ENCODE peak calls at places on chromosome 2, in ten cellular contexts. T is HepG2, N is OCI-LY7, A is lower lobe of right lung, S is NB4, E is pancreas, L is epithelial cell of esophagus, G is neural progenitor cell, W is small intestine, Z is Peyer's patch. H is an unnamed sample.

GRCh38 chr2:130380096-130380934 is 24.5 kb downstream of the PTPN18 start:
- DNase-seq in T (no peak), E (no peak), G (no peak), N (peak), S (peak), L (no peak), W (no peak), Z (no peak), A (no peak), H (no peak)

GRCh38 chr2:73018188-73018825 is 53.2 kb downstream of the SFXN5 start:
- DNase-seq in G (no peak), Z (no peak), E (no peak), W (no peak), A (no peak), S (no peak), L (no peak), N (no peak), T (no peak), H (no peak)

GRCh38 chr2:3745901-3746300 is 42.5 kb downstream of the DCDC2C start:
- DNase-seq in T (no peak), A (no peak), S (no peak), E (no peak), W (no peak), G (no peak), L (no peak), Z (no peak), N (no peak), H (no peak)

GRCh38 chr2:9710311-9710710 is 79.5 kb upstream of the YWHAQ start:
- DNase-seq in W (no peak), G (no peak), A (no peak), E (no peak), N (no peak), T (no peak), Z (peak), L (peak), S (no peak), H (no peak)

GRCh38 chr2:118386636-118387302 is 298.5 kb downstream of the INSIG2 start:
- DNase-seq in S (no peak), G (no peak), Z (no peak), E (no peak), N (no peak), L (peak), T (no peak), A (no peak), W (no peak), H (peak)

GRCh38 chr2:152335016-152335850 is at the start of gene FMNL2:
- DNase-seq in G (peak), A (peak), Z (peak), L (peak), E (peak), W (peak), T (peak), N (peak), S (peak), H (peak)

GRCh38 chr2:165969227-165969626 is 15.7 kb upstream of the TTC21B start:
- DNase-seq in T (no peak), G (no peak), Z (no peak), L (no peak), S (no peak), E (no peak), W (no peak), N (no peak), A (no peak), H (no peak)

GRCh38 chr2:210188190-210188589 is 17.0 kb upstream of the KANSL1L start:
- DNase-seq in W (no peak), A (no peak), Z (no peak), L (no peak), N (no peak), E (no peak), T (no peak), G (no peak), S (no peak), H (no peak)

GRCh38 chr2:188596054-188596453 is 304.4 kb downstream of the GULP1 start:
- DNase-seq in T (no peak), S (no peak), G (no peak), L (no peak), N (no peak), A (no peak), W (no peak), Z (no peak), E (no peak), H (no peak)

GRCh38 chr2:74876081-74876886 is 42.4 kb downstream of the HK2 start:
- DNase-seq in A (no peak), L (peak), W (peak), Z (no peak), G (peak), N (peak), T (peak), S (peak), E (no peak), H (no peak)

GRCh38 chr2:166700079-166700478 is 188.2 kb upstream of the XIRP2 start:
- DNase-seq in T (no peak), N (no peak), S (no peak), W (no peak), A (no peak), G (no peak), E (no peak), Z (no peak), L (no peak), H (no peak)

GRCh38 chr2:211407076-211407475 is 850.7 kb downstream of the CPS1 start:
- DNase-seq in E (no peak), T (no peak), G (no peak), A (no peak), N (no peak), S (no peak), Z (no peak), L (peak), W (no peak), H (no peak)

GRCh38 chr2:20634430-20635095 is 16.3 kb downstream of the HS1BP3 start:
- DNase-seq in E (no peak), T (no peak), W (no peak), L (peak), N (no peak), S (no peak), G (no peak), Z (no peak), A (peak), H (no peak)

GRCh38 chr2:17539993-17540812 is at the start of gene VSNL1:
- DNase-seq in L (peak), W (no peak), G (peak), S (no peak), A (peak), N (no peak), T (peak), E (peak), Z (peak), H (peak)

GRCh38 chr2:230865766-230866703 is 1.3 kb downstream of the ITM2C start:
- DNase-seq in S (peak), E (no peak), Z (peak), G (peak), N (no peak), W (peak), L (no peak), T (no peak), A (no peak), H (no peak)

GRCh38 chr2:73594241-73594640 is 48.0 kb downstream of the NAT8 start:
- DNase-seq in E (no peak), N (no peak), T (no peak), G (no peak), S (no peak), Z (no peak), A (no peak), L (no peak), W (no peak), H (no peak)

GRCh38 chr2:152624805-152625204 is 92.5 kb downstream of the PRPF40A start:
- DNase-seq in A (no peak), S (no peak), L (no peak), G (no peak), E (no peak), N (no peak), W (no peak), T (no peak), Z (no peak), H (no peak)

GRCh38 chr2:239267411-239267941 is 133.3 kb downstream of the HDAC4 start:
- DNase-seq in W (peak), A (peak), L (peak), E (peak), T (no peak), S (peak), Z (peak), N (peak), G (peak), H (peak)

GRCh38 chr2:8661736-8662135 is 20.1 kb upstream of the ID2 start:
- DNase-seq in S (no peak), N (no peak), A (no peak), E (no peak), T (no peak), G (no peak), Z (no peak), W (no peak), L (no peak), H (no peak)

GRCh38 chr2:197158138-197158537 is 152.4 kb downstream of the ANKRD44 start:
- DNase-seq in L (no peak), G (no peak), N (no peak), S (no peak), A (no peak), T (no peak), E (no peak), W (no peak), Z (no peak), H (no peak)

GRCh38 chr2:218272531-218273212 is 2.4 kb downstream of the PNKD start:
- DNase-seq in T (peak), S (peak), A (peak), W (peak), L (peak), E (peak), N (peak), Z (peak), G (peak), H (peak)

GRCh38 chr2:2057125-2057721 is 273.9 kb downstream of the MYT1L start:
- DNase-seq in Z (peak), E (no peak), T (no peak), W (peak), L (peak), G (no peak), S (peak), N (peak), A (peak), H (no peak)

GRCh38 chr2:45643095-45643494 is 8.4 kb upstream of the PRKCE start:
- DNase-seq in Z (no peak), E (no peak), L (no peak), G (peak), W (no peak), S (no peak), A (no peak), N (no peak), T (no peak), H (no peak)

GRCh38 chr2:46305177-46305576 is 8.0 kb downstream of the EPAS1 start:
- DNase-seq in Z (no peak), E (no peak), L (no peak), G (no peak), W (no peak), A (no peak), N (no peak), T (no peak), S (no peak), H (no peak)

GRCh38 chr2:37919631-37920032 is 5.5 kb upstream of the RMDN2 start:
- DNase-seq in S (no peak), Z (no peak), E (no peak), N (no peak), G (no peak), T (peak), W (peak), L (no peak), A (no peak), H (no peak)

GRCh38 chr2:240798327-240798905 is 21.6 kb downstream of the KIF1A start:
- DNase-seq in E (peak), S (no peak), W (no peak), A (no peak), T (no peak), Z (no peak), N (no peak), G (no peak), L (no peak), H (no peak)

GRCh38 chr2:165536861-165537499 is 67.5 kb downstream of the CSRNP3 start:
- DNase-seq in G (no peak), N (no peak), Z (no peak), W (no peak), L (no peak), E (no peak), S (no peak), A (no peak), T (no peak), H (no peak)

GRCh38 chr2:142217804-142218203 is 87.0 kb upstream of the LRP1B start:
- DNase-seq in W (no peak), G (no peak), E (no peak), Z (no peak), L (peak), A (no peak), N (no peak), T (no peak), S (no peak), H (no peak)

GRCh38 chr2:102229141-102229764 is 42.4 kb downstream of the IL1RL2 start:
- DNase-seq in N (no peak), Z (no peak), L (peak), W (no peak), A (no peak), E (no peak), S (no peak), G (no peak), T (no peak), H (no peak)

GRCh38 chr2:189092936-189093335 is 86.6 kb downstream of the COL5A2 start:
- DNase-seq in T (no peak), W (no peak), A (no peak), E (no peak), S (no peak), L (no peak), Z (no peak), N (no peak), G (no peak), H (no peak)

GRCh38 chr2:86280191-86280667 is 57.2 kb downstream of the REEP1 start:
- DNase-seq in G (no peak), N (no peak), W (no peak), E (no peak), T (no peak), L (no peak), Z (no peak), A (no peak), S (no peak), H (no peak)

GRCh38 chr2:170215019-170215418 is 37.1 kb downstream of the MYO3B start:
- DNase-seq in N (no peak), Z (no peak), A (no peak), T (no peak), G (no peak), S (no peak), E (no peak), L (no peak), W (no peak), H (no peak)
- H3K4me3 ChIP-seq in N (no peak), Z (no peak), A (no peak), T (no peak), G (no peak), S (no peak), E (no peak), L (no peak), W (no peak), H (no peak)

DNA sequence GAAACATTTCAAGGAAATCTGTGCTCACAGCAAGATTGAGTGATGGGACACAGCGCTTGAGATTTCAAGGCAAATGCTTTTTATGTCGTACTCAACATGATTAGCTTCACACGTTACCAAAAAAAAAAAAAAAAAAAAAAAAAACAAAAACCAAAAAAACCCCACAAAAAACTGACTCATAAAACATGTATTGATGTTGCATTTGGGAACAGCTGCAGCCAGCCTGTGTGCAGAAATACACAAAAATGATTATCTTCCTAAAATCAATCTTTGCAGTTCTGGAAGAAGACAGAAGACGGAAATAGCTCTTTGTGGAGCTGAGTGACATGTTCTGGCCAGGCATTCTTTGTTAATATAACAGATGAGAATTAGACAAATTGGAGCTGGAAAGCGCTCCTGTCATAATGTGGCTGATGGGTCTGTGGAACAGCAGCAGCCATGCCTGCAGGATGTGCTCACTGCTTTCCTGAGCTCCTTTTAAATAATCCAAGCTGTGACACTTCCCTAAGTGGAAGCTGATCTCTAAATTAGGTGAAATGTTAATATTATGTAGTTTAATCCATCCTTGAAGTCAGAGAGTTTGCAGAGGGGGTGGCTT is 453.3 kb downstream of the LPIN1 start:
- DNase-seq in N (no peak), T (no peak), W (no peak), G (no peak), Z (no peak), L (no peak), S (no peak), E (no peak), A (no peak), H (no peak)
- H3K4me3 ChIP-seq in N (no peak), T (no peak), W (no peak), G (no peak), Z (no peak), L (no peak), S (no peak), E (no peak), A (no peak), H (no peak)

DNA sequence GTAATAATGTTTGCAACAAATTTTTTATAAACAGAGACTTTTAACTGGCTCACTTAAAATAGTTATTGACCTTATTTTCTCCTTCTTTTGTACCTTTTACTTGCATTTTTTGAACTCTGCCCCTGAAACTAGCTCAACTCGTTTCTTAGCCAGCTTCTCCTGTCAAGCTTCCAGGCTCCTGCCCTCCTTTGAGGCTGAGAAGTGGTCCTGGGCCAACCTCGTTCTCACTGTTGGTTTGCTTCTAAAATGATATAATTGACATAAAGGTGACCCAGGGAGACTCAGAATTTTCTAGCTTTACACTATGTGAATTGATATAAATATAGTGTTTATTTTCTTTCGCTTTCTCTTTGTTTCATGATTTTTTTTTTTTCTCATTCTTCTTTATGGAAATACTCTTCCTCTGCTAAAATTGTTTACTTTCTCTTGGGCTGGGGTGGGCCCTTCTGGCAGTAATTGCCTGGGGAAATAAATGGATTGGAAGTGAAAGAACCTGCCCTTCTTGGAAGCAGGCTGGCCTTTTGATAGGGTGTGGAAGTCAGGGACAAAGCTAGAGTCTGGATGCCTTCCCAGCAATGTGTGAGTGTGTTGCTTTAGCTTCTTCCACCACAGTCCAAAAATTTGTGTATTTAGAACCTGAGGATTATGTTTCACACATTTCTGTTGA is 30.7 kb downstream of the GPD2 start:
- DNase-seq in A (no peak), Z (peak), T (no peak), E (peak), N (no peak), L (peak), G (no peak), W (peak), S (no peak), H (no peak)
- H3K4me3 ChIP-seq in A (peak), Z (no peak), T (no peak), E (no peak), N (no peak), L (no peak), G (no peak), W (no peak), S (no peak), H (no peak)

DNA sequence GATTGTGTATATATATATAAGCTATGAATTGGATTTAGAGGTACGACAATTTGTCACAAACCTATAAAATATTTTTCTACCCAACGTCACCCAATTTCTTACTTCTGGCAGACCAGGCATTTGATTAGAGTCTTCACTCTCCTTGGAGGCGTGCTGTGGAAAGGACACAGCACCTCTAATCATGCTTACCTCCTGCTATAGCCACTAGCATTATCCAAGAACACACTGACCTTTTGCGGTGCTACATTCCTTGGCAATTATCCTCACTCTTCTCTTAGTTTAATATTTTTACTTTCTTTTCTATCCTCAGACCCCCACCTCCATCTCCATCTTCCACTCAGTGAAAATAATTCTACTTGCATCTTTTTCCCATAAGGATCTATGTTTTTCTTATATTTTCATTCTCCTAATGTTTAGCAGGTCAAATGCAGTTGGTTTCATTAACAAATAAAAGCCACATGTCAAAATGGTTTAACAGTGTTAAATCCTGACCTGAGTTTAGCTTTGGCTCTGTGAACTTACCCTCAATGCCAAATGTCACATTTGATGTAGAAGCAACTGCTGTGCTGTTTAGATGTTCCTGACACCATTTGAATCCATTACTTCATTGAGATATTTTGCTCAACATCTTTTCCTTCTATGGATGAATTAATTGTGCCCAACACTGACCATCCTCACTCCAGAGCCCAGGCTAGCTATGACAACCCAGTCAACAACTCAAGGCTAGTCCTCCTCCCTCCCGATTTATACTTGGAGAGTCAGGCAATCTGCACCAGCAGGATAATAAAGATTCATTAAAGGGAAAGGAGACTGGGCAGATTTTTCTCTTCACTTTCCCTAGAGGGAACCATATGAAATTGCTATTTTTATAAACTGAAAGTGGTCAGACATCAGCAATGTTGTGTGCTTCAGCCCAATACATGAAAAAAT is 240.5 kb downstream of the MREG start:
- DNase-seq in Z (no peak), N (no peak), W (no peak), E (no peak), T (no peak), G (no peak), L (no peak), S (no peak), A (no peak), H (no peak)
- H3K4me3 ChIP-seq in Z (no peak), N (no peak), W (no peak), E (no peak), T (no peak), G (no peak), L (no peak), S (no peak), A (no peak), H (no peak)

DNA sequence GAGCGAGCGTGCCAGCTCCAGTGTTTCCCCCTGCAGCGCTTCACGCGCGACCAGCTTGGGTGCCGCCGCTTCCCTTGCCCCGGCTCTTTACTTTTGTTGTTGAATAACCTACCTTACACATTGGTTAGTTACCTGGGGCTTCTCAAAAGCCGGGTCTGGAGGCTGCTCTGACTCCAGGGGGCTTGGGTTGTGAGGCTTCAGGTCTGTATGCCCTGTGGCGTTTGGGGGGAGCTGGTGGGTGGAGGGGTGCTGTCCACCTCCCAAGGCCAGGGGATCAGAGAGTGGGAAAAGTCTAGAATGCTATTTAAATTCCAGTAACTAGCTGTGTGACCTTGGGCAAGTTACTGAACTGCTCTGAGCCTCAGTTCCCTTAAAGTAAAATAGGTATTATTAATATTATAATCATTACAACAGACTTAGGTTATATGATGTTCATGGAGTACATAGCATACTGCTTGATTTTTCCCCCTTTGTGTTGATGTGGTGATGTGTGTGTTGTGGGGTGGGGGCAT is 770 bp downstream of the LYPD6B start:
- DNase-seq in Z (no peak), L (no peak), N (no peak), A (no peak), T (no peak), G (no peak), W (no peak), S (no peak), E (no peak), H (no peak)
- H3K4me3 ChIP-seq in Z (peak), L (peak), N (no peak), A (peak), T (peak), G (peak), W (peak), S (peak), E (peak), H (peak)